ENCODE peak calls at places on chromosome 20, in nine cellular contexts. V is HFFc6; S is stimulated activated CD4-positive, alpha-beta T cell treated with anti-CD3 and anti-CD28 coated beads, Interleukin-4, amount 100 ng/mL, for 24 hours; G is KBM-7; M is heart right ventricle; L is T-helper 9 cell; P is AG09309; W is skeletal muscle cell; Q is NCI-H1105 treated with DMSO at 0.1 percent for 48 hours. N is an unnamed sample.

GRCh38 chr20:17044920-17045319 is 181.9 kb upstream of the PCSK2 start:
- DNase-seq in W (no peak), V (no peak), Q (no peak), P (no peak), M (no peak), G (no peak), L (no peak), S (no peak), N (no peak)

GRCh38 chr20:51116765-51117686 is 94.1 kb upstream of the KCNG1 start:
- DNase-seq in M (no peak), W (no peak), L (no peak), G (no peak), S (no peak), V (no peak), Q (no peak), P (no peak), N (no peak)

GRCh38 chr20:61631770-61632169 is 379.7 kb downstream of the CDH4 start:
- DNase-seq in L (no peak), M (no peak), G (no peak), V (no peak), S (no peak), Q (no peak), P (no peak), W (no peak), N (no peak)

GRCh38 chr20:32983459-32984112 is 20.6 kb downstream of the SUN5 start:
- DNase-seq in V (no peak), G (no peak), S (no peak), W (no peak), Q (no peak), P (no peak), M (no peak), L (no peak), N (no peak)

GRCh38 chr20:62449951-62450815 is 22.8 kb upstream of the RBBP8NL start:
- DNase-seq in G (no peak), V (no peak), L (no peak), Q (no peak), W (no peak), M (peak; percentile 44), S (no peak), P (no peak), N (no peak)

GRCh38 chr20:25077610-25078169 is 4.3 kb downstream of the VSX1 start:
- DNase-seq in V (no peak), W (no peak), L (no peak), S (no peak), Q (no peak), M (peak; percentile 48), P (no peak), G (no peak), N (no peak)

GRCh38 chr20:63297371-63297781 is 4.4 kb downstream of the COL20A1 start:
- DNase-seq in Q (no peak), P (no peak), M (no peak), W (no peak), S (no peak), L (no peak), V (no peak), G (no peak), N (no peak)

GRCh38 chr20:53291548-53291947 is 302.1 kb downstream of the ZNF217 start:
- DNase-seq in M (no peak), V (no peak), L (no peak), P (no peak), W (no peak), Q (no peak), S (no peak), G (peak; percentile 8), N (no peak)

GRCh38 chr20:50848846-50849673 is 54.2 kb downstream of the BCAS4 start:
- DNase-seq in S (no peak), M (no peak), P (no peak), V (no peak), W (no peak), G (no peak), L (no peak), Q (no peak), N (no peak)

GRCh38 chr20:6685181-6685582 is 82.3 kb upstream of the BMP2 start:
- DNase-seq in M (no peak), G (no peak), Q (no peak), S (no peak), V (no peak), P (peak; percentile 7), L (no peak), W (no peak), N (no peak)

GRCh38 chr20:8875586-8875985 is 193.3 kb upstream of the PLCB4 start:
- DNase-seq in P (no peak), S (no peak), G (no peak), M (no peak), W (no peak), V (no peak), Q (no peak), L (no peak), N (no peak)

GRCh38 chr20:7710440-7710839 is 229.8 kb downstream of the HAO1 start:
- DNase-seq in Q (no peak), M (no peak), S (no peak), L (no peak), W (no peak), G (no peak), V (no peak), P (no peak), N (no peak)

N was measured in HS-5.